ENCODE peak calls at places on chromosomes 11 and 22, in six cellular contexts. P, U, E, C, W and B are unnamed samples.
A peak's percentile ranks its signal among the peaks of the same experiment; 100 is the strongest.

GRCh38 chr22:22754268-22754657 is 109.8 kb downstream of the GGTLC2 start:
- DNase-seq in P (no peak), U (no peak), E (no peak), C (no peak), W (no peak), B (no peak)

GRCh38 chr11:119723243-119723951 is 5.6 kb downstream of the NECTIN1 start:
- DNase-seq in P (no peak), U (no peak), E (no peak), C (no peak), W (no peak), B (no peak)

GRCh38 chr11:45266693-45267451 is 19.3 kb downstream of the SYT13 start:
- DNase-seq in P (no peak), U (no peak), E (peak; percentile 63), C (no peak), W (peak; percentile 88), B (no peak)

GRCh38 chr22:46195487-46196165 is 45.3 kb downstream of the PPARA start:
- DNase-seq in P (no peak), U (no peak), E (no peak), C (peak; percentile 48), W (no peak), B (no peak)

GRCh38 chr11:30171661-30172060 is 59.2 kb upstream of the FSHB start:
- DNase-seq in P (no peak), U (no peak), E (no peak), C (no peak), W (no peak), B (no peak)

GRCh38 chr11:121544956-121545355 is 92.2 kb upstream of the SORL1-AS1 start:
- DNase-seq in P (no peak), U (no peak), E (no peak), C (no peak), W (peak; percentile 19), B (no peak)

GRCh38 chr22:17884951-17885350 is 110.7 kb upstream of the BID start:
- DNase-seq in P (peak; percentile 17), U (no peak), E (no peak), C (peak; percentile 16), W (no peak), B (no peak)

GRCh38 chr11:108500169-108500568 is 2.0 kb upstream of the POGLUT3 start:
- DNase-seq in P (no peak), U (no peak), E (no peak), C (no peak), W (no peak), B (no peak)

GRCh38 chr22:40345271-40345670 is 1.0 kb upstream of the ADSL start:
- DNase-seq in P (peak; percentile 52), U (peak; percentile 27), E (no peak), C (peak; percentile 41), W (peak; percentile 59), B (no peak)

GRCh38 chr11:103326070-103326794 is 217.0 kb downstream of the DYNC2H1 start:
- DNase-seq in P (peak; percentile 74), U (peak; percentile 58), E (peak; percentile 90), C (peak; percentile 78), W (peak; percentile 95), B (peak; percentile 51)

GRCh38 chr11:108587109-108587508 is 6.5 kb downstream of the EXPH5 start:
- DNase-seq in P (no peak), U (no peak), E (no peak), C (no peak), W (no peak), B (no peak)

GRCh38 chr22:18044548-18045271 is 20.3 kb upstream of the MICAL3 start:
- DNase-seq in P (peak; percentile 56), U (peak; percentile 45), E (no peak), C (peak; percentile 63), W (no peak), B (no peak)

GRCh38 chr22:49632199-49633009 is 195.3 kb downstream of the BRD1 start:
- DNase-seq in P (peak; percentile 41), U (peak; percentile 18), E (peak; percentile 84), C (peak; percentile 28), W (no peak), B (peak; percentile 54)

GRCh38 chr11:118912742-118913410 is 12.8 kb downstream of the BCL9L start:
- DNase-seq in P (peak; percentile 31), U (no peak), E (peak; percentile 73), C (peak; percentile 24), W (no peak), B (no peak)

GRCh38 chr11:1890856-1891830 is 552 bp downstream of the PRR33 start:
- DNase-seq in P (no peak), U (no peak), E (no peak), C (no peak), W (no peak), B (no peak)

GRCh38 chr11:20483931-20484330 is 96.4 kb downstream of the PRMT3 start:
- DNase-seq in P (peak; percentile 12), U (no peak), E (no peak), C (peak; percentile 3), W (no peak), B (no peak)

GRCh38 chr11:105144887-105145286 is 5.3 kb upstream of the CARD18 start:
- DNase-seq in P (peak; percentile 85), U (peak; percentile 81), E (peak; percentile 2), C (peak; percentile 89), W (no peak), B (no peak)

GRCh38 chr11:58813693-58814092 is 30.8 kb downstream of the GLYATL2 start:
- DNase-seq in P (no peak), U (no peak), E (peak; percentile 46), C (no peak), W (no peak), B (no peak)

GRCh38 chr11:10329935-10330334 is 25.1 kb downstream of the ADM start:
- DNase-seq in P (peak; percentile 89), U (peak; percentile 86), E (no peak), C (peak; percentile 96), W (no peak), B (no peak)

GRCh38 chr11:78460468-78460867 is 42.8 kb upstream of the GAB2 start:
- DNase-seq in P (peak; percentile 45), U (peak; percentile 40), E (peak; percentile 18), C (peak; percentile 71), W (no peak), B (no peak)

GRCh38 chr11:22763166-22763565 is 66.4 kb downstream of the SVIP start:
- DNase-seq in P (no peak), U (no peak), E (peak; percentile 7), C (no peak), W (no peak), B (no peak)

GRCh38 chr22:20965104-20965887 is 1.8 kb upstream of the AIFM3 start:
- DNase-seq in P (no peak), U (no peak), E (no peak), C (no peak), W (no peak), B (no peak)

GRCh38 chr22:49976439-49977175 is 16.0 kb downstream of the PIM3 start:
- DNase-seq in P (no peak), U (no peak), E (no peak), C (no peak), W (peak; percentile 72), B (no peak)

GRCh38 chr11:73297702-73298101 is 10.4 kb upstream of the ARHGEF17 start:
- DNase-seq in P (no peak), U (no peak), E (no peak), C (no peak), W (no peak), B (no peak)

GRCh38 chr11:82049199-82049598 is 684.5 kb downstream of the FAM181B start:
- DNase-seq in P (no peak), U (no peak), E (no peak), C (no peak), W (no peak), B (no peak)

DNA sequence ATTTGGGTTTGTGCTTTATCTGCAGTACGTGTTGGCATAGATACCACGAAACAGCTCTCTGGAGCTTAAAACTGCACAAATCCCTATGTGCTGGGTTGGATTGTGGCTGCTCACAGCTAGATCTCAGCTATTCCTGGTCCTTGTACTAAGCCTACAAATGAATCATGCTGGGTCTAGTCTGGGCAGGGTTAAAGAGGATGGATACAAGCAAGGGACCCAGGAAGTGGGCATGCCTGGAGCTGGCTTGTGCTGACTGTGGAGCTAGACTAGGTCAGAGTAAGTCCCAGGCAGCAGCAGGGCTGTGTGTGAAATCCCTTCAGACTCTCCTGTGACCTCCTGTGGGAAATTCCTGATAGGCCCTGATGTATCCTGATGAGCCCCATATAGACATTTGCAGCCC is 3.9 kb upstream of the E2F8 start:
- DNase-seq in P (no peak), U (no peak), E (peak; percentile 8), C (no peak), W (no peak), B (no peak)
- H3K4me3 ChIP-seq in P (no peak overlapping the region), U (no peak overlapping the region), E (no peak overlapping the region), C (no peak overlapping the region), W (no peak overlapping the region), B (no peak overlapping the region)

GRCh38 chr22:35451602-35452001 is 51.7 kb downstream of the MCM5 start:
- DNase-seq in P (no peak), U (no peak), E (no peak), C (no peak), W (no peak), B (no peak)
- H3K9ac ChIP-seq in P (no peak overlapping the region), U (no peak overlapping the region), E (no peak overlapping the region), C (no peak overlapping the region), W (no peak overlapping the region), B (no peak overlapping the region)

GRCh38 chr11:28107726-28108618 is at the start of the genes KIF18A and METTL15:
- DNase-seq in P (peak; percentile 99), U (peak; percentile 98), E (peak; percentile 100), C (peak; percentile 99), W (peak; percentile 100), B (peak; percentile 94)

GRCh38 chr11:28107331-28107725 is 628 bp downstream of the KIF18A start:
- DNase-seq in P (no peak), U (no peak), E (peak; percentile 53), C (peak; percentile 37), W (peak; percentile 74), B (no peak)

GRCh38 chr11:28110108-28110838 is 2.1 kb downstream of the METTL15 start:
- DNase-seq in P (peak; percentile 80), U (peak; percentile 69), E (peak; percentile 86), C (peak; percentile 78), W (peak; percentile 86), B (peak; percentile 32)

GRCh38 chr11:28110839-28111235 is 2.6 kb downstream of the METTL15 start:
- DNase-seq in P (peak; percentile 35), U (peak; percentile 22), E (no peak), C (no peak), W (peak; percentile 60), B (no peak)

GRCh38 chr11:28108909-28109308 is 721 bp downstream of the METTL15 start:
- DNase-seq in P (no peak), U (no peak), E (no peak), C (no peak), W (no peak), B (no peak)
- H3K4me3 ChIP-seq in P (peak overlapping the region; percentile 95), U (peak overlapping the region; percentile 65), E (no peak overlapping the region), C (no peak overlapping the region), W (peak overlapping the region; percentile 97), B (no peak overlapping the region)

GRCh38 chr22:38317237-38317994 is at the start of gene CSNK1E:
- DNase-seq in P (peak; percentile 59), U (peak; percentile 23), E (peak; percentile 78), C (peak; percentile 33), W (peak; percentile 81), B (no peak)

GRCh38 chr22:38316340-38317236 is 645 bp downstream of the CSNK1E start:
- DNase-seq in P (peak; percentile 60), U (peak; percentile 41), E (peak; percentile 68), C (peak; percentile 51), W (peak; percentile 74), B (no peak)

GRCh38 chr22:38318792-38319773 is 1.9 kb upstream of the CSNK1E start:
- DNase-seq in P (no peak), U (no peak), E (peak; percentile 85), C (no peak), W (no peak), B (no peak)

GRCh38 chr22:38315801-38316339 is 1.4 kb downstream of the CSNK1E start:
- DNase-seq in P (no peak), U (no peak), E (no peak), C (no peak), W (peak; percentile 64), B (no peak)

GRCh38 chr22:38317995-38318715 is 922 bp upstream of the CSNK1E start:
- DNase-seq in P (peak; percentile 96), U (peak; percentile 95), E (peak; percentile 48), C (peak; percentile 93), W (no peak), B (no peak)
- H3K9ac ChIP-seq in P (peak overlapping the region; percentile 79), U (peak overlapping the region; percentile 90), E (peak overlapping the region; percentile 76), C (peak overlapping the region; percentile 86), W (peak overlapping the region; percentile 72), B (peak overlapping the region; percentile 66)